ENCODE peak calls at places on chromosomes 13 and 19, in five cellular contexts. One of them, this sample, is unnamed.

GRCh38 chr19:52270266-52270885 is 989 bp downstream of the ZNF766 start:
- DNase-seq in neuronal stem cell: no peak
- DNase-seq in tibial artery: no peak
- DNase-seq in ovary: no peak
- DNase-seq in mammary epithelial cell: peak; percentile 6
- DNase-seq in this sample: no peak

GRCh38 chr19:6767357-6768235 is at the start of gene SH2D3A:
- DNase-seq in neuronal stem cell: peak; percentile 57
- DNase-seq in tibial artery: no peak
- DNase-seq in ovary: no peak
- DNase-seq in mammary epithelial cell: peak; percentile 96
- DNase-seq in this sample: peak; percentile 96

GRCh38 chr13:112454648-112455334 is 78.6 kb downstream of the SPACA7 start:
- DNase-seq in neuronal stem cell: no peak
- DNase-seq in tibial artery: no peak
- DNase-seq in ovary: no peak
- DNase-seq in mammary epithelial cell: no peak
- DNase-seq in this sample: no peak

GRCh38 chr13:23969672-23970071 is 72.4 kb upstream of the C1QTNF9B start:
- DNase-seq in neuronal stem cell: no peak
- DNase-seq in tibial artery: no peak
- DNase-seq in ovary: no peak
- DNase-seq in mammary epithelial cell: no peak
- DNase-seq in this sample: no peak

GRCh38 chr19:39403331-39404312 is 3.0 kb upstream of the ZFP36 start:
- DNase-seq in neuronal stem cell: peak; percentile 89
- DNase-seq in tibial artery: peak; percentile 100
- DNase-seq in ovary: peak; percentile 99
- DNase-seq in mammary epithelial cell: peak; percentile 93
- DNase-seq in this sample: peak; percentile 99

GRCh38 chr13:34738251-34739170 is 203.6 kb upstream of the NBEA start:
- DNase-seq in neuronal stem cell: no peak
- DNase-seq in tibial artery: no peak
- DNase-seq in ovary: no peak
- DNase-seq in mammary epithelial cell: no peak
- DNase-seq in this sample: no peak

GRCh38 chr13:113990321-113990837 is 16.5 kb upstream of the C13orf46 start:
- DNase-seq in neuronal stem cell: no peak
- DNase-seq in tibial artery: peak; percentile 52
- DNase-seq in ovary: no peak
- DNase-seq in mammary epithelial cell: no peak
- DNase-seq in this sample: peak; percentile 47

GRCh38 chr19:30841934-30842333 is 469.8 kb downstream of the ZNF536 start:
- DNase-seq in neuronal stem cell: no peak
- DNase-seq in tibial artery: no peak
- DNase-seq in ovary: no peak
- DNase-seq in mammary epithelial cell: no peak
- DNase-seq in this sample: no peak

GRCh38 chr13:60837806-60838205 is 440.8 kb downstream of the TDRD3 start:
- DNase-seq in neuronal stem cell: no peak
- DNase-seq in tibial artery: no peak
- DNase-seq in ovary: no peak
- DNase-seq in mammary epithelial cell: no peak
- DNase-seq in this sample: no peak

GRCh38 chr19:48540110-48540509 is 11.9 kb upstream of the SULT2B1 start:
- DNase-seq in neuronal stem cell: no peak
- DNase-seq in tibial artery: no peak
- DNase-seq in ovary: no peak
- DNase-seq in mammary epithelial cell: no peak
- DNase-seq in this sample: no peak

GRCh38 chr13:48891586-48891985 is 84.1 kb upstream of the FNDC3A start:
- DNase-seq in neuronal stem cell: no peak
- DNase-seq in tibial artery: no peak
- DNase-seq in ovary: no peak
- DNase-seq in mammary epithelial cell: peak; percentile 81
- DNase-seq in this sample: no peak

GRCh38 chr19:49688531-49689132 is 762 bp upstream of the ADM5 start:
- DNase-seq in neuronal stem cell: no peak
- DNase-seq in tibial artery: no peak
- DNase-seq in ovary: no peak
- DNase-seq in mammary epithelial cell: no peak
- DNase-seq in this sample: no peak

GRCh38 chr19:19405919-19406877 is 723 bp downstream of the GATAD2A start:
- DNase-seq in neuronal stem cell: peak; percentile 69
- DNase-seq in tibial artery: peak; percentile 74
- DNase-seq in ovary: peak; percentile 38
- DNase-seq in mammary epithelial cell: peak; percentile 50
- DNase-seq in this sample: peak; percentile 83

DNA sequence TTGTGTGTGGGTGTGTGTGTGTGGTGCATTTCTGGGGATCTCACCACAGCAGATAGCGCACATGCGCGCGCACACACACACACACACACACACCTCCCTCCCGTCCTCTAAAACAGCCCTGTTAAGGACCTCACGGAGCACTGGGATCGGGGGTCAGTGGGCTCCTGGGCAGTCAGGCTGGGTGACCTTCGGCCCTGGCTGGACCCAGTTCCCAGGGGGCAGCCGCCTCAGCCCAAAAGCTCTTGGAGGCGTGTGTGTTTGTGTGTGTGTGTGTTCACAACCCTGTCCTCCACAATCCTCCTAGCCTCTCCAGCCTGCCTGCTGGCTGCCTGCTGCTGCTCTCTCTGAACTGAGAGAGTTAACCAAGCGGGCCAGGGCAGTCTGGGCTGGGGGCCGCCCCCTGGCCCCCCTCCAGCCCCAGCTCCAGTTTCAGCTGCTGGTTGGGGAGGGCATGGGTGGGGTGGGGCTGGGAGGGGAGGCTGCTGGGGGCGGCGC is 272 bp upstream of the FXYD1 start:
- DNase-seq in neuronal stem cell: no peak
- DNase-seq in tibial artery: no peak
- DNase-seq in ovary: peak; percentile 62
- DNase-seq in mammary epithelial cell: no peak
- DNase-seq in this sample: no peak
- H3K4me1 ChIP-seq in neuronal stem cell: peaks cover 31% of the 10 kb centered on the region
- H3K4me1 ChIP-seq in tibial artery: peaks cover 74% of the 10 kb centered on the region
- H3K4me1 ChIP-seq in ovary: peaks cover 12% of the 10 kb centered on the region
- H3K4me1 ChIP-seq in mammary epithelial cell: peaks cover 30% of the 10 kb centered on the region
- H3K4me1 ChIP-seq in this sample: peaks cover 16% of the 10 kb centered on the region

DNA sequence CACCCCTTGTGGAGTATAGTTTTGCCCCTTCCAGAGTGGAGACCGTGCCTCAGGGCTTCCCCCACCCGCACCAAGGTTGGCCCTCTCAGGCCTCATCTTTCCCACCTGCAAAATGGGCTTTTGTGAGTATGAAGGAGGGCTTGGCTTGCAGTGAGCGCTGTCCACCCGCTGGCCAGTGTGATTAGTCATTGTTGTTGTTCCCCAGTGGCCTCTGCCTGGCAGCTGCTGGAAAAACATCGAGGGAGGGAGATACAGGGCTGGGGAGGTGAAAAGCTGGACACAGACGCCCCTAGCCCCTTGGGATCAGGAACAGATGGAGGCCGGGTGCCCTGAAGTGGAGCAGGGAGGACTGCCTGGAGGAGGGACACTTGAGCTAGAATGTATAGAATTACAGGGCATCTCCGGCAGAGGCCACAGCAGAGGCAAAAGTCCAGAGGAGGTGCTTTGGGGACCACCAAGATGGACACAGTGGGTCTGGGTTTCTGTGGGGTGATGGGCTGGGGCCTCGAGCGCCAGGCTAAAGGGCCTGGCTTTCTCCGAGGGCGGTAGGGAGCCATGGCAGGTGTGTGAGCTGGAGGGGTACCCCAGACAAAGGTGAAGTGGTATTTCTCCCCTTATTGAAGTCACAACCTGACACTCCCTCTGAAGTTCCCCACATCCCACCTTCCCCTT is 3.9 kb upstream of the IL12RB1 start:
- DNase-seq in neuronal stem cell: no peak
- DNase-seq in tibial artery: no peak
- DNase-seq in ovary: no peak
- DNase-seq in mammary epithelial cell: no peak
- DNase-seq in this sample: no peak
- H3K4me3 ChIP-seq in neuronal stem cell: no peak overlapping the region
- H3K4me3 ChIP-seq in tibial artery: no peak overlapping the region
- H3K4me3 ChIP-seq in ovary: no peak overlapping the region
- H3K4me3 ChIP-seq in mammary epithelial cell: no peak overlapping the region
- H3K4me3 ChIP-seq in this sample: no peak overlapping the region

GRCh38 chr19:13045812-13046211 is 50.5 kb downstream of the NFIX start:
- DNase-seq in neuronal stem cell: no peak
- DNase-seq in tibial artery: no peak
- DNase-seq in ovary: no peak
- DNase-seq in mammary epithelial cell: no peak
- DNase-seq in this sample: no peak
- H3K4me1 ChIP-seq in neuronal stem cell: no peaks in the 10 kb centered on the region
- H3K4me1 ChIP-seq in tibial artery: peaks cover 97% of the 10 kb centered on the region
- H3K4me1 ChIP-seq in ovary: peaks cover 35% of the 10 kb centered on the region
- H3K4me1 ChIP-seq in mammary epithelial cell: peaks cover 29% of the 10 kb centered on the region
- H3K4me1 ChIP-seq in this sample: peaks cover 51% of the 10 kb centered on the region

DNA sequence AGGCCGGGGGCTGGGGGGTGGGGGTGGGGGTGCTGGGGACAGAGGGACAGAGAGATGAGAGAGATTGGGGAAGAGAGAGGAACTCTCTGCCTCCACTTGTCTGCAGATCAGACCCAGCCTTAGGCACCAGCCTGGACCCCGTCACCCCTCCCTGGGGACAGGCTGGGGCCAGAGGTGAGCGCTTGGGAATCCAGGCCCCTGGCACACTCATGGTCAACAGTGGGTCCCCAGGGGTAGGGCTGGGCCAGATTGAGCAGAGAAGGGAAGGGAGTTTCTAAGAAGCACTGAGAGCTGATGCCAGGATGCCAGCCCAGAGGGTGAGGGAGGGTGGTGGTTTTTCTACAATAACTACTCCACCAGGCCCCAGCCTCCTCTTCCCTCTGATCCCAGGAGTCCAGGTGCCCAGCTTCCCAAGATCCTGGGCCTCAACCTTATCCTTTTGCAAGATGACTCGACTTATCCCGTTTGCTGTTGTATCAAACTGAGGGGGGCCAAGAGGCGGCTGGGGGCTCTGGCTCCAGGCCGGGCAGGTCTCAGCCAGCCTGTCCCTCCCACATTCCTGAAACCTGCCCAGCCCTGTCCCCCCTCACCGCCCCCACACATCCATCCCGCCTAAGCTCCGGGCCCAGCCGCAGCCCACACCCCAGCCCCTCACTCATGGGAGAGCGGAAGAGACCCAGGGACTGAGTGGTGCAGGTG is 1.1 kb downstream of the BCAM start:
- DNase-seq in neuronal stem cell: no peak
- DNase-seq in tibial artery: peak; percentile 94
- DNase-seq in ovary: no peak
- DNase-seq in mammary epithelial cell: peak; percentile 27
- DNase-seq in this sample: no peak
- H3K4me3 ChIP-seq in neuronal stem cell: no peak overlapping the region
- H3K4me3 ChIP-seq in tibial artery: peak overlapping the region; percentile 87
- H3K4me3 ChIP-seq in ovary: no peak overlapping the region
- H3K4me3 ChIP-seq in mammary epithelial cell: peak overlapping the region; percentile 73
- H3K4me3 ChIP-seq in this sample: peak overlapping the region; percentile 71

This sample was measured in upper lobe of right lung.